ENCODE peak calls at places on chromosomes 4 and X, in five cellular contexts. P, F, S, G and D are unnamed samples.

GRCh38 chr4:150217192-150217591 is 138.9 kb downstream of the DCLK2 start:
- DNase-seq in P (no peak), G (no peak), S (no peak), F (peak), D (peak)

GRCh38 chr4:179530953-179531352 is 2088.7 kb upstream of the AGA start:
- DNase-seq in P (no peak), G (no peak), F (no peak), S (no peak), D (no peak)

GRCh38 chr4:152991361-152991760 is 55.2 kb downstream of the FHDC1 start:
- DNase-seq in F (no peak), S (no peak), G (no peak), P (no peak), D (no peak)

GRCh38 chr4:36399762-36400353 is 118.4 kb downstream of the DTHD1 start:
- DNase-seq in F (no peak), P (no peak), S (no peak), G (peak), D (peak)

GRCh38 chrX:40140706-40141499 is 43.1 kb upstream of the BCOR start:
- DNase-seq in G (no peak), P (peak), F (no peak), S (peak), D (peak)

GRCh38 chr4:145234086-145234694 is 53.8 kb upstream of the OTUD4 start:
- DNase-seq in G (peak), F (peak), P (no peak), S (no peak), D (peak)

GRCh38 chrX:70720721-70721120 is 187.8 kb downstream of the TEX11 start:
- DNase-seq in G (no peak), F (no peak), P (no peak), S (no peak), D (no peak)

GRCh38 chr4:37383579-37384229 is 139.2 kb downstream of the NWD2 start:
- DNase-seq in P (no peak), G (no peak), S (no peak), F (peak), D (peak)

GRCh38 chr4:182537031-182537617 is 293.9 kb downstream of the TENM3 start:
- DNase-seq in S (no peak), F (no peak), G (no peak), P (no peak), D (no peak)

GRCh38 chrX:10444204-10444603 is 176.2 kb downstream of the MID1 start:
- DNase-seq in S (no peak), P (no peak), G (no peak), F (no peak), D (peak)

GRCh38 chrX:151396827-151397740 is at the start of gene VMA21:
- DNase-seq in S (peak), F (peak), P (peak), G (peak), D (peak)

GRCh38 chr4:8745036-8745827 is 126.4 kb downstream of the HMX1 start:
- DNase-seq in G (no peak), F (no peak), P (peak), S (no peak), D (no peak)

GRCh38 chr4:81486502-81486901 is 14.8 kb upstream of the RASGEF1B start:
- DNase-seq in G (no peak), S (no peak), F (no peak), P (no peak), D (no peak)

GRCh38 chrX:80747832-80748231 is 61.8 kb downstream of the BRWD3 start:
- DNase-seq in G (no peak), S (no peak), F (peak), P (no peak), D (no peak)

GRCh38 chrX:77597090-77597489 is 149.9 kb downstream of the FGF16 start:
- DNase-seq in S (no peak), F (no peak), P (no peak), G (no peak), D (peak)

GRCh38 chrX:50903387-50904027 is 7.0 kb upstream of the BMP15 start:
- DNase-seq in P (no peak), F (peak), S (no peak), G (peak), D (peak)

GRCh38 chr4:164731827-164732474 is 22.0 kb upstream of the SMIM31 start:
- DNase-seq in P (no peak), G (peak), F (peak), S (no peak), D (peak)

GRCh38 chr4:94766856-94767255 is 9.1 kb downstream of the BMPR1B start:
- DNase-seq in P (no peak), G (no peak), F (peak), S (no peak), D (no peak)

GRCh38 chrX:45524296-45524695 is 323.6 kb upstream of the DIPK2B start:
- DNase-seq in G (no peak), P (no peak), S (no peak), F (peak), D (peak)

GRCh38 chrX:30653415-30654131 is at the start of gene GK:
- DNase-seq in S (no peak), P (peak), F (no peak), G (peak), D (no peak)

GRCh38 chrX:38008658-38009057 is 2.3 kb downstream of the SYTL5 start:
- DNase-seq in S (no peak), G (no peak), P (no peak), F (no peak), D (no peak)

GRCh38 chr4:112348488-112349158 is 51.5 kb downstream of the ALPK1 start:
- DNase-seq in S (peak), P (peak), F (peak), G (peak), D (peak)

GRCh38 chr4:6339818-6340445 is 70.3 kb downstream of the WFS1 start:
- DNase-seq in F (no peak), S (no peak), P (peak), G (no peak), D (no peak)

GRCh38 chrX:118226060-118226428 is 109.4 kb upstream of the KLHL13 start:
- DNase-seq in F (peak), P (no peak), G (no peak), S (no peak), D (peak)
- TF ChIP-seq CTCF in F (peak), P (peak), G (no peak), S (peak), D (peak)

DNA sequence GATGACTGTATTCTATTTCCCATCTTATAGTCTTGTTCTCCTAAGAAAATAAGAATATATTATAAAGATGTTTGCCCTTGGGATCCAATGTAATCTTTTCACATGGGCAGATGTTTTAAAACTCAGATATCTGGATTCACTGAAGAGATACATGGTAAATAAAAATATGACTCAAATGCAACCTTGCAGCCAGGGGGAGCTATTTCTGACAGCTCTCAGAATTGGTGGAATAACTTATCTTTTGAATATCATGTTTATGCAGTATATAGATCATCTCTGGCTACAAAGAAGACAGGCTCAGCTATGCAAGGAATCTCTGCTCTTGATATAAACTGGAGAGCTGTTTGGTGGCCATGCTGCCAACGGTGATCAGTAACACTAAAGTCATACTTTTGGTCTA is 274.7 kb downstream of the GLUD2 start:
- DNase-seq in G (no peak), S (no peak), P (no peak), F (peak), D (no peak)
- TF ChIP-seq CTCF in G (no peak), S (no peak), P (no peak), F (peak), D (peak)

GRCh38 chrX:29090811-29091210 is 503.6 kb downstream of the IL1RAPL1 start:
- DNase-seq in S (no peak), P (no peak), F (no peak), G (peak), D (peak)
- TF ChIP-seq CTCF in S (peak), P (peak), F (peak), G (peak), D (peak)

GRCh38 chrX:17009856-17010650 is 63.6 kb downstream of the REPS2 start:
- DNase-seq in P (no peak), S (no peak), F (no peak), G (no peak), D (no peak)

GRCh38 chrX:17005712-17006372 is 59.4 kb downstream of the REPS2 start:
- DNase-seq in P (no peak), S (no peak), F (no peak), G (no peak), D (peak)

DNA sequence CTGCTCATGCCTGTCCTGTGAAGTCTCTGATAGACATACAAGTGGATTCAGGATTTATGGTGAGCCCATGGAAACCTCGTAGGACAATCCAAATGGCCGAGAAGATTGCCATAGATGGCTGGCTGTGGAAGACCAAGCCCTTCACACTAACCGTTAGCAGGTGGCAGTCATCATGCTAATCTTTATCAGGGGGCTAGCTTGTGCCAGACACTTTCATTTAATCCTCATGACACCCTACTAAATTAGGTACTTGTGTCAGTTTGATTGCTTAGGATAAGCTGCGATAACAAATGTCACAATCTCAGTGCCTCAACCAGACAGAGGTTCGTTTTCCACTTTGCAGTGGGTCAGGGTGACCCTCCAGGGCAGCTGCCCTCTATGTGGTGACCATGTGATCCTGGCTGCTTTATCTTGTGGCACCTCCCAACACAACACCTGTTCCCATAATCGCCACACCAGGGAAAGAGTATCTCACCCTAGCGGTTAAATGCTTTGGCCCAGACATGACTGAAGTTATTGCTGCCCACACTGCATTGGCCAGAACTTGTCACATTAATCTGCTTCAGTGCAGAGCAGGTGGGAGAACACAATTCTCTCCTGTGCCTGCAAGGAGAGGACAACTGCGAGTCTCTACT is 60.8 kb downstream of the REPS2 start:
- DNase-seq in G (no peak), F (no peak), P (no peak), S (no peak), D (no peak)
- TF ChIP-seq CTCF in G (no peak), F (peak), P (no peak), S (peak), D (no peak)

GRCh38 chrX:54423161-54423888 is 16.9 kb upstream of the TSR2 start:
- DNase-seq in G (no peak), S (no peak), F (peak), P (no peak), D (peak)
- TF ChIP-seq CTCF in G (no peak), S (no peak), F (peak), P (no peak), D (no peak)

GRCh38 chr4:163681208-163681821 is 186.8 kb downstream of the TMA16 start:
- DNase-seq in S (no peak), P (no peak), G (peak), F (no peak), D (peak)
- TF ChIP-seq CTCF in S (peak), P (peak), G (peak), F (peak), D (peak)